ENCODE peak calls at places on chromosomes 3 and 15, in eight cellular contexts. H is heart right ventricle, F is uterus, W is left lung, Z is adrenal gland, I is pancreas, B is fibroblast of lung, U is transverse colon. A is an unnamed sample. For H3K4me1, the result is how much of the 10 kb centered on the place peaks cover.

GRCh38 chr15:39399600-39399999 is 181.3 kb upstream of the THBS1 start:
- DNase-seq in H (no peak), F (no peak), W (no peak), Z (no peak), I (no peak), B (no peak), U (no peak), A (no peak)

GRCh38 chr3:185176756-185177359 is 24.0 kb upstream of the C3orf70 start:
- DNase-seq in H (no peak), F (peak), W (no peak), Z (peak), I (no peak), B (peak), U (peak), A (peak)

GRCh38 chr3:129045675-129046036 is 14.9 kb upstream of the GP9 start:
- DNase-seq in H (peak), F (no peak), W (no peak), Z (no peak), I (no peak), B (no peak), U (no peak), A (no peak)

GRCh38 chr15:68992696-68993095 is 21.8 kb upstream of the NOX5 start:
- DNase-seq in H (no peak), F (no peak), W (no peak), Z (no peak), I (no peak), B (no peak), U (no peak), A (no peak)

GRCh38 chr3:193593666-193594025 is 638 bp downstream of the OPA1 start:
- DNase-seq in H (no peak), F (no peak), W (no peak), Z (peak), I (no peak), B (peak), U (no peak), A (no peak)

GRCh38 chr15:89209057-89209456 is 12.3 kb downstream of the RLBP1 start:
- DNase-seq in H (no peak), F (no peak), W (peak), Z (no peak), I (no peak), B (no peak), U (no peak), A (no peak)

GRCh38 chr15:67140078-67140833 is 74.9 kb downstream of the SMAD3 start:
- DNase-seq in H (no peak), F (no peak), W (no peak), Z (no peak), I (no peak), B (no peak), U (no peak), A (no peak)

GRCh38 chr3:25532763-25533162 is 104.7 kb downstream of the RARB start:
- DNase-seq in H (no peak), F (no peak), W (no peak), Z (no peak), I (no peak), B (peak), U (no peak), A (no peak)

GRCh38 chr3:14549256-14549931 is 9.3 kb upstream of the GRIP2 start:
- DNase-seq in H (peak), F (no peak), W (no peak), Z (no peak), I (no peak), B (no peak), U (no peak), A (no peak)

GRCh38 chr15:73633991-73634495 is 854 bp upstream of the NPTN start:
- DNase-seq in H (no peak), F (no peak), W (no peak), Z (no peak), I (no peak), B (peak), U (no peak), A (peak)

GRCh38 chr3:132593950-132594328 is 3.1 kb upstream of the ACKR4 start:
- DNase-seq in H (no peak), F (no peak), W (no peak), Z (peak), I (no peak), B (peak), U (no peak), A (no peak)

GRCh38 chr15:95888762-95889161 is 441.7 kb upstream of the NR2F2 start:
- DNase-seq in H (no peak), F (no peak), W (no peak), Z (no peak), I (no peak), B (no peak), U (no peak), A (no peak)

GRCh38 chr3:195254454-195255175 is 16.3 kb downstream of the XXYLT1 start:
- DNase-seq in H (no peak), F (no peak), W (no peak), Z (no peak), I (no peak), B (no peak), U (no peak), A (no peak)

GRCh38 chr3:51999861-52000260 is 4.2 kb upstream of the RPL29 start:
- DNase-seq in H (no peak), F (no peak), W (no peak), Z (no peak), I (no peak), B (no peak), U (no peak), A (no peak)

GRCh38 chr15:39359736-39360135 is 221.1 kb upstream of the THBS1 start:
- DNase-seq in H (no peak), F (no peak), W (no peak), Z (no peak), I (no peak), B (no peak), U (no peak), A (no peak)

GRCh38 chr3:112774293-112774926 is 72.3 kb downstream of the CD200R1L start:
- DNase-seq in H (no peak), F (no peak), W (no peak), Z (no peak), I (no peak), B (peak), U (no peak), A (no peak)

GRCh38 chr3:37492977-37493471 is 318.6 kb upstream of the LRRFIP2 start:
- DNase-seq in H (no peak), F (no peak), W (no peak), Z (peak), I (no peak), B (no peak), U (no peak), A (no peak)

GRCh38 chr3:136804164-136804563 is 14.8 kb upstream of the SLC35G2 start:
- DNase-seq in H (no peak), F (no peak), W (no peak), Z (no peak), I (no peak), B (no peak), U (no peak), A (no peak)

GRCh38 chr15:70092462-70092850 is 5.3 kb downstream of the TLE3 start:
- DNase-seq in H (no peak), F (no peak), W (no peak), Z (no peak), I (no peak), B (peak), U (no peak), A (no peak)

GRCh38 chr3:130517541-130517940 is 564 bp downstream of the COL6A6 start:
- DNase-seq in H (no peak), F (no peak), W (no peak), Z (no peak), I (no peak), B (no peak), U (no peak), A (no peak)

GRCh38 chr3:130514671-130515070 is 2.3 kb upstream of the COL6A6 start:
- DNase-seq in H (no peak), F (no peak), W (no peak), Z (no peak), I (no peak), B (peak), U (no peak), A (no peak)

GRCh38 chr3:130515755-130516154 is 1.2 kb upstream of the COL6A6 start:
- DNase-seq in H (no peak), F (no peak), W (no peak), Z (no peak), I (no peak), B (no peak), U (no peak), A (no peak)

GRCh38 chr3:130522399-130522798 is 5.4 kb downstream of the COL6A6 start:
- DNase-seq in H (no peak), F (no peak), W (no peak), Z (no peak), I (no peak), B (no peak), U (no peak), A (no peak)

DNA sequence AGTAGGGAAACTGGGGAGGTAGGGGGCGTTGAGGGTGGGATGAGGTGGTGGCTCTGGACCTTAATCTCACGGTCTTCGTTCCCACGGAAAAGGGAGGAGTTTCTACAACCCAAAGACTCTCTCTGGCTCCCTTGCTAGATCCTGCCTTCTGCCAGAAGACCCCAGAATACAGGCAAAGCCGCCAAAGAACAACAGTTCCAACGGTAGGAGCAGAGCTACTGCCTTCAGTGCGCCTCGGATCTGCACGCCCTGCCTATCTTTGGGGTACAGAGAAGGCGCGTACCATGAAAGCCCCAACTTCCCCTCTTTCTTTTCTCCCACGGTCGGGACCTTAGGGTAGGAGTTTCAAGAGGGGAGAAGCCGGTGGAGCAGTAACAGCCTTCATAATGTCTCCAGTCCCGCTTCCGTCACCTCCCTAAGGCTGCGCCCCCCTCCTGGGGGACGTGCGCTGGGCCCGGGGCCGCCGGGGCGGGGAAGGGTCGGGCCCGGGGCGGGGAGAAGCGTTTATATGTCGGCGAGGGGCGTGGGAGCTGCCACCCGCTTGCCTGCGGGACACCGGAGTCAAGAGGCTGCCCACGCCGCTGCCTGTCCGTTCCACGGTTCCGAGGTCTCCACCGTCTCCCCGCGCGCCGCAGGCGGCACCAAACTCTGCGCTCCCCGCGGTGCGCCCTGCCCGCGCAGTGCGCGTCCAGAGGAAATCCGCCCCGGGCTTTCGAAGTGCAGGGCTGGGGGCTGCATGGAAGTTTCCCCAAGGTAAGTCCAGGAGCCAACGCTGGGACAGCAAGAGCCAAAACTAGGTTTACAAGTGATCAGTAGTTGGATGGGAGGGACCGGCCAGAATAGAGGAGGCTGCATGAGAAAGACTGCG is at the start of gene COL6A6:
- DNase-seq in H (peak), F (no peak), W (no peak), Z (no peak), I (no peak), B (peak), U (no peak), A (no peak)
- H3K4me3 ChIP-seq in H (peak), F (peak), W (peak), Z (no peak), I (no peak), B (peak), U (no peak), A (no peak)

GRCh38 chr3:172260381-172260780 is 187.9 kb downstream of the GHSR start:
- DNase-seq in H (no peak), F (no peak), W (no peak), Z (no peak), I (no peak), B (no peak), U (no peak), A (no peak)
- H3K4me1 ChIP-seq in H (half or more), F (under half), W (under half), Z (half or more), I (under half), B (under half), U (under half), A (under half)

DNA sequence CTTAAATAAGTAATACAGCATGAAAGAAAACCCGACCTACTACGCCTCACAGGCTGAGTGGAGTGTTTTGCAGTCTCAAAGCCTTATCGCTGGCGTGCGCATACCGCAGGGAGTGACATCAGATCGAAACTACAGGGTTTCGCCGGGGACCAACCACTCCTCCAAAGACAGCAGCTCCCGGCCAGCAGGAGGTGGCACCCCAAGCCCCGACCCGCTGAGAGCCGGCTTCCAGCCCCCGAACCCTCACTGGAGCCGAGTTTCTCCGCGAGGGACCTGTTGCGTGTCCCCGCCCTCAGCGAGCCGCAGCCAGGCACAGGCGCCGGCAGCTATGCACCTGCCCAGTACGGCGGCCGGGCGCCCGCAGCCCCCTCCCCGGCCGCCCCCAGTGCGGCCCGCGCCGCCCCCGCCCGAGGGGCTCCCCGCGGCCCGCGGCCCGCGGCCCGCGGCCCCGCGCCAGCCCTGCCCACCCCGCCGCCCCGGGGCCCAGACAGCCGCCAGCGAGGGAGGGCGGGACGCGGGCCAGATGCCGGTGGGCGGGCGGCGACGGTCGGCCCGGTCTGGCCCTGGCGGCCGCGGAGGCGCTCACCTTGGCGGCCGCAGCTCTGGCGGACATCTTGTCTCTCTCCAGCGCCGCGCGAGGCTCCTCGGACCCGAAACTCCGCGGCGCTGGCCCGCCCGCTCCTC is 710 bp downstream of the TJP1 start:
- DNase-seq in H (peak), F (peak), W (peak), Z (peak), I (peak), B (peak), U (peak), A (peak)
- TF ChIP-seq CTCF in H (peak), F (no peak), W (no peak), Z (no peak), I (no peak), B (peak), U (no peak), A (peak)

DNA sequence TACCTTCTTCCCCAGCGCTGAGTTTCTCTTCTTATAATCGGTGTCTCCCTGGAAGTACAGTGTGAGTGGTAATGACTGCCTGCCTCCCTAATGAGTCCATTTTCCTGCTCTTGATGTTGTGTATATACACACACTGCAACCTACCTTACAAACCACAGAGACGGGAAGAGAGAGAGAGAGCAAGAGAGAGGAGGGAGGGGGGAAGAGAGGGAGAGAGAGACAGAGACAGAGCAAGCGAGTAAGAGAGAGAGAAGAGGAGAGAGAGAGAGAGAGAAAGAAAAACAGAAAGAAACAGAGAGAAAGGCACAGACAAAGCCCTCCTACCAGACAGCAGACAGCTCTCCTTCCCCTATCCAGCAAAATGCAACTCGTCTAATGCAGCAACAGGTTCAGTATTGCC is 46.9 kb downstream of the ZBTB20 start:
- DNase-seq in H (no peak), F (no peak), W (no peak), Z (peak), I (no peak), B (peak), U (no peak), A (no peak)
- H3K4me3 ChIP-seq in H (peak), F (peak), W (peak), Z (peak), I (peak), B (peak), U (no peak), A (no peak)

A was measured in Caco-2.